ENCODE peak calls at places on chromosomes 7 and 10, in nine cellular contexts. G, P, V, W, R, F, B, A and J are unnamed samples.

GRCh38 chr10:6138456-6138855 is 49.6 kb downstream of the RBM17 start:
- DNase-seq in F (no peak), A (no peak), V (no peak), G (no peak), B (no peak), P (no peak), W (no peak), R (no peak), J (no peak)

GRCh38 chr7:57203161-57203791 is 71.0 kb upstream of the ZNF479 start:
- DNase-seq in V (no peak), A (no peak), P (peak), F (no peak), G (no peak), W (no peak), B (no peak), R (no peak), J (no peak)

GRCh38 chr7:600149-600814 is 80.6 kb upstream of the PDGFA start:
- DNase-seq in V (no peak), A (no peak), F (no peak), R (no peak), G (no peak), W (no peak), P (no peak), B (no peak), J (no peak)

GRCh38 chr7:74183653-74184450 is 9.7 kb downstream of the EIF4H start:
- DNase-seq in R (no peak), V (peak), F (peak), B (no peak), G (no peak), P (no peak), W (no peak), A (peak), J (no peak)

GRCh38 chr10:61902448-61903183 is 1.1 kb downstream of the ARID5B start:
- DNase-seq in P (peak), G (no peak), B (peak), W (peak), R (peak), V (peak), A (no peak), F (peak), J (peak)

GRCh38 chr10:4345842-4346241 is 480.2 kb upstream of the AKR1E2 start:
- DNase-seq in P (no peak), B (no peak), V (no peak), G (no peak), W (no peak), A (no peak), F (no peak), R (no peak), J (no peak)

GRCh38 chr7:44415047-44415446 is 75.4 kb downstream of the NUDCD3 start:
- DNase-seq in F (no peak), G (peak), P (no peak), A (no peak), R (no peak), W (no peak), V (no peak), B (peak), J (no peak)

GRCh38 chr10:12006671-12007070 is 35.9 kb downstream of the UPF2 start:
- DNase-seq in W (no peak), R (no peak), B (no peak), F (no peak), V (no peak), A (no peak), G (no peak), P (no peak), J (no peak)

GRCh38 chr10:121522841-121523240 is 75.4 kb downstream of the FGFR2 start:
- DNase-seq in W (no peak), A (no peak), P (no peak), F (no peak), V (no peak), B (no peak), G (no peak), R (no peak), J (no peak)

GRCh38 chr7:116265881-116266280 is 55.5 kb downstream of the TES start:
- DNase-seq in W (no peak), A (no peak), P (no peak), B (no peak), R (no peak), F (no peak), V (no peak), G (no peak), J (no peak)

GRCh38 chr7:99786726-99787300 is 2.8 kb upstream of the CYP3A4 start:
- DNase-seq in R (no peak), P (no peak), W (no peak), B (no peak), G (no peak), V (no peak), A (no peak), F (no peak), J (no peak)

GRCh38 chr10:132481690-132482089 is 55.9 kb upstream of the INPP5A start:
- DNase-seq in V (no peak), A (no peak), B (no peak), F (no peak), G (no peak), W (no peak), R (no peak), P (peak), J (no peak)

GRCh38 chr10:97553575-97554100 is 18.9 kb upstream of the ANKRD2 start:
- DNase-seq in R (peak), F (peak), V (peak), B (peak), A (peak), G (no peak), W (peak), P (peak), J (peak)

GRCh38 chr10:31526178-31526577 is 207.2 kb downstream of the ZEB1 start:
- DNase-seq in V (no peak), F (no peak), A (no peak), P (no peak), G (no peak), R (no peak), B (no peak), W (no peak), J (no peak)

GRCh38 chr10:15719899-15720634 is at the start of gene ITGA8:
- DNase-seq in R (peak), W (no peak), F (peak), A (no peak), V (no peak), B (peak), P (no peak), G (no peak), J (no peak)

GRCh38 chr10:70007116-70007820 is 45.4 kb upstream of the MACROH2A2 start:
- DNase-seq in F (no peak), B (peak), P (no peak), A (no peak), W (no peak), V (no peak), R (no peak), G (no peak), J (no peak)

GRCh38 chr7:113159746-113160339 is 41.5 kb upstream of the SMIM30 start:
- DNase-seq in V (no peak), G (peak), B (peak), W (no peak), R (peak), F (no peak), A (peak), P (no peak), J (no peak)

GRCh38 chr7:104926189-104926904 is 87.7 kb upstream of the KMT2E start:
- DNase-seq in W (no peak), G (no peak), R (no peak), B (no peak), F (no peak), A (no peak), P (no peak), V (no peak), J (no peak)

GRCh38 chr7:73966062-73966940 is 61.7 kb upstream of the ELN start:
- DNase-seq in F (peak), B (no peak), G (no peak), W (no peak), V (no peak), A (no peak), P (no peak), R (no peak), J (no peak)

GRCh38 chr10:29104661-29105369 is 184.1 kb upstream of the LYZL1 start:
- DNase-seq in A (no peak), B (no peak), F (peak), W (no peak), P (no peak), R (no peak), V (no peak), G (no peak), J (no peak)

GRCh38 chr10:47176206-47176902 is 123.6 kb upstream of the GDF10 start:
- DNase-seq in P (no peak), W (no peak), F (no peak), A (no peak), G (no peak), B (no peak), V (no peak), R (no peak), J (no peak)

GRCh38 chr7:20449146-20449648 is 118.5 kb downstream of the ITGB8 start:
- DNase-seq in G (no peak), P (no peak), V (no peak), A (no peak), B (no peak), W (no peak), R (no peak), F (no peak), J (no peak)

GRCh38 chr10:24617771-24618396 is 105.8 kb downstream of the ARHGAP21 start:
- DNase-seq in W (peak), R (peak), B (peak), V (peak), P (peak), G (peak), F (peak), A (peak), J (peak)

GRCh38 chr7:118214051-118214832 is 10.3 kb upstream of the ANKRD7 start:
- DNase-seq in W (peak), P (peak), R (no peak), A (peak), V (peak), F (peak), B (peak), G (peak), J (peak)

GRCh38 chr7:96337519-96337918 is 15.6 kb upstream of the SLC25A13 start:
- DNase-seq in V (no peak), P (no peak), G (no peak), B (peak), W (no peak), A (no peak), R (no peak), F (no peak), J (no peak)